ENCODE peak calls at places on chromosomes 16 and 17, in nine cellular contexts. H is AG04450; B is kidney; Q is tibial artery; W is trophoblast cell; A is heart right ventricle; E is CD8-positive, alpha-beta T cell; K is IMR-90; N is naive thymus-derived CD4-positive, alpha-beta T cell. P is an unnamed sample.

GRCh38 chr16:89422905-89423630 is 67.3 kb downstream of the ANKRD11 start:
- DNase-seq in H (no peak), B (peak; percentile 45), Q (no peak), W (peak; percentile 26), A (no peak), E (peak; percentile 53), K (peak; percentile 79), N (no peak), P (no peak)

GRCh38 chr16:80932725-80933124 is 74.0 kb downstream of the CMC2 start:
- DNase-seq in H (no peak), B (peak; percentile 84), Q (peak; percentile 32), W (peak; percentile 76), A (peak; percentile 46), E (no peak), K (peak; percentile 80), N (no peak), P (no peak)

GRCh38 chr17:29050176-29050575 is 7.2 kb downstream of the PIPOX start:
- DNase-seq in H (no peak), B (no peak), Q (no peak), W (peak; percentile 76), A (no peak), E (no peak), K (no peak), N (no peak), P (no peak)

GRCh38 chr17:59837362-59838195 is 55.2 kb downstream of the TUBD1 start:
- DNase-seq in H (peak; percentile 99), B (peak; percentile 57), Q (peak; percentile 81), W (peak; percentile 99), A (no peak), E (peak; percentile 49), K (peak; percentile 100), N (peak; percentile 53), P (peak; percentile 84)

GRCh38 chr17:1673041-1673790 is 11.5 kb downstream of the PRPF8 start:
- DNase-seq in H (no peak), B (peak; percentile 47), Q (no peak), W (no peak), A (no peak), E (no peak), K (no peak), N (no peak), P (peak; percentile 71)

GRCh38 chr17:31792007-31792585 is 66.9 kb downstream of the COPRS start:
- DNase-seq in H (no peak), B (no peak), Q (no peak), W (no peak), A (no peak), E (no peak), K (no peak), N (no peak), P (no peak)

GRCh38 chr17:44078412-44078811 is 7.9 kb downstream of the G6PC3 start:
- DNase-seq in H (no peak), B (peak; percentile 51), Q (no peak), W (no peak), A (no peak), E (no peak), K (no peak), N (no peak), P (no peak)

GRCh38 chr16:4612977-4613635 is 1.6 kb downstream of the UBALD1 start:
- DNase-seq in H (no peak), B (no peak), Q (no peak), W (peak; percentile 97), A (no peak), E (no peak), K (no peak), N (no peak), P (no peak)

GRCh38 chr17:47850692-47851573 is at the start of gene SP6:
- DNase-seq in H (no peak), B (peak; percentile 94), Q (no peak), W (peak; percentile 90), A (peak; percentile 55), E (peak; percentile 44), K (peak; percentile 51), N (no peak), P (peak; percentile 76)

GRCh38 chr17:48456584-48456983 is 26.6 kb upstream of the SKAP1 start:
- DNase-seq in H (no peak), B (no peak), Q (no peak), W (peak; percentile 25), A (no peak), E (no peak), K (no peak), N (no peak), P (no peak)

GRCh38 chr16:2717360-2718263 is 2.4 kb downstream of the PRSS27 start:
- DNase-seq in H (no peak), B (peak; percentile 60), Q (no peak), W (no peak), A (no peak), E (no peak), K (no peak), N (no peak), P (no peak)

GRCh38 chr17:1030684-1031557 is 34.0 kb downstream of the TIMM22 start:
- DNase-seq in H (no peak), B (no peak), Q (peak; percentile 67), W (no peak), A (peak; percentile 67), E (no peak), K (no peak), N (no peak), P (no peak)

GRCh38 chr17:81322271-81323082 is 27.4 kb upstream of the SLC38A10 start:
- DNase-seq in H (no peak), B (no peak), Q (no peak), W (no peak), A (no peak), E (no peak), K (no peak), N (no peak), P (peak; percentile 39)

GRCh38 chr17:47266782-47267181 is 13.2 kb downstream of the ITGB3 start:
- DNase-seq in H (no peak), B (no peak), Q (no peak), W (no peak), A (no peak), E (no peak), K (peak; percentile 51), N (no peak), P (no peak)

GRCh38 chr17:29977836-29978235 is 36.4 kb downstream of the EFCAB5 start:
- DNase-seq in H (no peak), B (no peak), Q (no peak), W (peak; percentile 90), A (no peak), E (no peak), K (peak; percentile 41), N (no peak), P (no peak)

GRCh38 chr17:17146791-17147406 is 59.2 kb downstream of the PLD6 start:
- DNase-seq in H (no peak), B (no peak), Q (no peak), W (peak; percentile 40), A (peak; percentile 48), E (no peak), K (no peak), N (no peak), P (peak; percentile 24)

GRCh38 chr17:40760105-40761016 is 5.2 kb upstream of the KRT25 start:
- DNase-seq in H (no peak), B (no peak), Q (no peak), W (no peak), A (no peak), E (no peak), K (no peak), N (no peak), P (no peak)
- H3K9me3 ChIP-seq in H (peaks cover 12% of the 10 kb centered on the region), B (peaks cover 24% of the 10 kb centered on the region), Q (no peaks in the 10 kb centered on the region), W (peaks cover 11% of the 10 kb centered on the region), A (peaks cover 22% of the 10 kb centered on the region), E (peaks cover 8% of the 10 kb centered on the region), K (peaks cover 10% of the 10 kb centered on the region), N (no peaks in the 10 kb centered on the region), P (no peaks in the 10 kb centered on the region)

DNA sequence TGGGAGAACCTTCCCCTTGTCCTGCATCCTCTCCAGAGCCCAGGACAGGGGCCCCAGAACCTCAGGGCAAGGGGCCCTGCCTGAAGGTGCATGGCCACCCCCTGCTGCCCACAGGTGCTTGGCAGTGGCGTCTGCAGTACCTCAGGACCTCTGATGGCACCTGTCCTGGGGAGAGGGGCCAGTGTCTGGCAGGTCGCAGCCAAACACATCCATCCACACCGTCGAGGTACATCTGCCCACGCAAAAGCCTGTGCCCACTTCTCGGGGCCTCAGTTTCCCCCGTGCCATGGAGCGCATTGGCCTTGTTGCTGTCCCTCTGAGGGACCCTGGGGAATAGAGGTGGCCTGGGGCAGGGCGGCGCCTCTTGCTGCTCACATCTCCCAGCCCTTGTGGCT is 9.3 kb downstream of the MAP2K3 start:
- DNase-seq in H (no peak), B (no peak), Q (no peak), W (no peak), A (no peak), E (no peak), K (no peak), N (no peak), P (no peak)
- H3K9me3 ChIP-seq in H (peaks cover 75% of the 10 kb centered on the region), B (no peaks in the 10 kb centered on the region), Q (no peaks in the 10 kb centered on the region), W (peaks cover 40% of the 10 kb centered on the region), A (no peaks in the 10 kb centered on the region), E (no peaks in the 10 kb centered on the region), K (peaks cover 3% of the 10 kb centered on the region), N (no peaks in the 10 kb centered on the region), P (no peaks in the 10 kb centered on the region)

DNA sequence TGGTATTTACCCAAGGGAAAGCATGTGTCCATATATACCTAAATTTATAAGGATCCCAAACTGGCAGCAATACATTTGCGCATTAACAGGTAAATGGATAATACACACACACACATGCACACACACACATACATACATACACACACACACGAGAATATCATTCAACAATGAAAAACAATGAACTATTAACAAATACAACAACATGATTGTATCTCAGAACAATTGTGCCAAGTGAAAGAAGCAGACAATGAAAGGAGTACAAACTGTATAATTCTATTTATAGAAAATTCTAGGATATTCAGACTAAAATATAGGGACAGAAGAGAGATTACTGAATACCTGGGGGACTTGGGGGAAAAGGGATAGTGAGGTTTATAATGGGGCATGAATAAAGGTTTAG is 323.0 kb downstream of the KCNJ2 start:
- DNase-seq in H (no peak), B (no peak), Q (no peak), W (no peak), A (no peak), E (no peak), K (no peak), N (no peak), P (no peak)
- H3K9me3 ChIP-seq in H (no peaks in the 10 kb centered on the region), B (no peaks in the 10 kb centered on the region), Q (no peaks in the 10 kb centered on the region), W (no peaks in the 10 kb centered on the region), A (no peaks in the 10 kb centered on the region), E (no peaks in the 10 kb centered on the region), K (no peaks in the 10 kb centered on the region), N (no peaks in the 10 kb centered on the region), P (no peaks in the 10 kb centered on the region)

GRCh38 chr16:48586083-48586482 is 23.9 kb downstream of the N4BP1 start:
- DNase-seq in H (no peak), B (no peak), Q (no peak), W (no peak), A (no peak), E (no peak), K (no peak), N (no peak), P (no peak)

GRCh38 chr16:48592839-48593429 is 17.0 kb downstream of the N4BP1 start:
- DNase-seq in H (no peak), B (no peak), Q (no peak), W (no peak), A (no peak), E (no peak), K (no peak), N (no peak), P (no peak)

GRCh38 chr16:48591976-48592375 is 18.0 kb downstream of the N4BP1 start:
- DNase-seq in H (no peak), B (no peak), Q (no peak), W (no peak), A (no peak), E (no peak), K (no peak), N (no peak), P (no peak)

GRCh38 chr16:48596326-48596725 is 13.7 kb downstream of the N4BP1 start:
- DNase-seq in H (no peak), B (no peak), Q (no peak), W (no peak), A (no peak), E (no peak), K (no peak), N (no peak), P (no peak)

GRCh38 chr16:48590476-48590875 is 19.5 kb downstream of the N4BP1 start:
- DNase-seq in H (no peak), B (no peak), Q (no peak), W (no peak), A (no peak), E (no peak), K (no peak), N (no peak), P (no peak)
- H3K9me3 ChIP-seq in H (peaks cover 22% of the 10 kb centered on the region), B (peaks cover 5% of the 10 kb centered on the region), Q (no peaks in the 10 kb centered on the region), W (peaks cover 14% of the 10 kb centered on the region), A (no peaks in the 10 kb centered on the region), E (no peaks in the 10 kb centered on the region), K (peaks cover 13% of the 10 kb centered on the region), N (no peaks in the 10 kb centered on the region), P (peaks cover 5% of the 10 kb centered on the region)